ENCODE peak calls at places on chromosomes 13 and 19, in nine cellular contexts. J, P, X, O, A, R, V, Q and B are unnamed samples.

GRCh38 chr13:40348096-40348679 is 318.3 kb downstream of the FOXO1 start:
- DNase-seq in X (no peak), V (no peak), R (no peak), P (no peak), A (no peak), Q (no peak), O (no peak), J (no peak), B (no peak)

GRCh38 chr19:11675569-11675968 is 63.2 kb downstream of the ZNF823 start:
- DNase-seq in X (no peak), P (no peak), V (no peak), A (no peak), Q (no peak), R (no peak), J (no peak), O (no peak), B (no peak)

GRCh38 chr19:50326101-50326664 is 3.0 kb downstream of the KCNC3 start:
- DNase-seq in A (no peak), X (no peak), J (no peak), R (no peak), O (peak; percentile 45), P (no peak), V (no peak), Q (no peak), B (no peak)

GRCh38 chr13:95643814-95644598 is 500 bp downstream of the DZIP1 start:
- DNase-seq in P (peak; percentile 27), O (peak; percentile 47), J (no peak), A (peak; percentile 34), Q (no peak), R (peak; percentile 18), X (no peak), V (peak; percentile 27), B (no peak)

GRCh38 chr19:19224852-19225494 is 13.2 kb downstream of the NCAN start:
- DNase-seq in J (peak; percentile 45), P (peak; percentile 65), V (peak; percentile 84), A (no peak), X (peak; percentile 65), Q (peak; percentile 14), O (peak; percentile 82), R (peak; percentile 54), B (no peak)

GRCh38 chr19:49888478-49888901 is 8.2 kb downstream of the IL4I1 start:
- DNase-seq in X (peak; percentile 57), P (no peak), Q (no peak), V (no peak), A (no peak), J (no peak), R (no peak), O (no peak), B (no peak)

GRCh38 chr19:4061178-4061682 is 5.5 kb downstream of the ZBTB7A start:
- DNase-seq in P (peak; percentile 65), Q (no peak), R (peak; percentile 85), J (peak; percentile 48), O (peak; percentile 96), A (no peak), V (peak; percentile 68), X (no peak), B (peak; percentile 83)

GRCh38 chr19:1324792-1325567 is 39.3 kb downstream of the EFNA2 start:
- DNase-seq in R (peak; percentile 39), J (peak; percentile 70), P (peak; percentile 90), A (peak; percentile 67), V (peak; percentile 65), X (no peak), Q (peak; percentile 22), O (no peak), B (peak; percentile 39)

GRCh38 chr13:91174886-91175501 is 172.5 kb upstream of the MIR17HG start:
- DNase-seq in P (no peak), R (no peak), Q (no peak), X (no peak), J (no peak), O (no peak), V (no peak), A (no peak), B (no peak)

GRCh38 chr13:23673354-23673753 is 103.1 kb downstream of the TNFRSF19 start:
- DNase-seq in Q (no peak), R (no peak), A (no peak), X (no peak), O (no peak), P (no peak), J (peak; percentile 89), V (peak; percentile 13), B (no peak)

GRCh38 chr19:42442833-42443232 is at the start of gene CXCL17:
- DNase-seq in Q (no peak), R (no peak), V (no peak), J (peak; percentile 94), O (no peak), P (no peak), A (no peak), X (no peak), B (no peak)

GRCh38 chr13:26664286-26664685 is 96.3 kb downstream of the GPR12 start:
- DNase-seq in R (no peak), J (no peak), V (no peak), O (no peak), Q (no peak), A (no peak), X (no peak), P (no peak), B (no peak)

GRCh38 chr19:50308991-50309390 is 20.2 kb downstream of the KCNC3 start:
- DNase-seq in A (no peak), V (no peak), X (no peak), Q (no peak), R (no peak), P (no peak), J (no peak), O (peak; percentile 12), B (no peak)

GRCh38 chr13:49098771-49099512 is 121.2 kb upstream of the MLNR start:
- DNase-seq in P (no peak), O (no peak), Q (no peak), R (no peak), A (no peak), X (no peak), J (peak; percentile 43), V (no peak), B (no peak)

GRCh38 chr13:32261567-32261966 is 53.6 kb downstream of the ZAR1L start:
- DNase-seq in O (no peak), J (peak; percentile 71), R (peak; percentile 69), Q (no peak), A (peak; percentile 5), V (peak; percentile 13), P (peak; percentile 71), X (no peak), B (peak; percentile 24)

GRCh38 chr13:34011552-34012085 is 193.7 kb downstream of the RFC3 start:
- DNase-seq in X (no peak), Q (no peak), O (no peak), J (peak; percentile 49), P (no peak), R (no peak), V (no peak), A (no peak), B (no peak)